ENCODE peak calls at places on chromosome 18, in four cellular contexts. W is kidney, H is uterus, I is H1. B is an unnamed sample.
A peak's percentile ranks its signal among the peaks of the same experiment; 100 is the strongest.

GRCh38 chr18:12628706-12629702 is 28.9 kb downstream of the SPIRE1 start:
- DNase-seq in W (no peak), H (no peak), I (no peak), B (peak; percentile 76)

GRCh38 chr18:75209129-75209951 is at the start of gene PTGR3:
- DNase-seq in W (peak; percentile 95), H (peak; percentile 84), I (peak; percentile 76), B (no peak)

GRCh38 chr18:41121116-41121826 is 833.8 kb upstream of the PIK3C3 start:
- DNase-seq in W (no peak), H (no peak), I (no peak), B (no peak)

GRCh38 chr18:23838233-23838632 is 149.0 kb downstream of the LAMA3 start:
- DNase-seq in W (no peak), H (no peak), I (no peak), B (no peak)

GRCh38 chr18:56501896-56502295 is 136.5 kb downstream of the TXNL1 start:
- DNase-seq in W (no peak), H (no peak), I (no peak), B (no peak)

GRCh38 chr18:46497129-46497528 is 159.9 kb downstream of the LOXHD1 start:
- DNase-seq in W (no peak), H (no peak), I (peak; percentile 85), B (no peak)

GRCh38 chr18:73007195-73007934 is 139.6 kb upstream of the NETO1 start:
- DNase-seq in W (no peak), H (no peak), I (no peak), B (peak; percentile 97)

GRCh38 chr18:13611058-13611615 is 115.2 kb downstream of the FAM210A start:
- DNase-seq in W (no peak), H (no peak), I (no peak), B (no peak)

GRCh38 chr18:49081511-49082146 is 130.9 kb upstream of the SMAD7 start:
- DNase-seq in W (no peak), H (no peak), I (no peak), B (no peak)

GRCh38 chr18:9987931-9988330 is 74.1 kb downstream of the VAPA start:
- DNase-seq in W (peak; percentile 79), H (no peak), I (no peak), B (no peak)

GRCh38 chr18:9619545-9619944 is 5.2 kb upstream of the PPP4R1 start:
- DNase-seq in W (no peak), H (no peak), I (no peak), B (no peak)

GRCh38 chr18:79447703-79448367 is 52.1 kb downstream of the NFATC1 start:
- DNase-seq in W (no peak), H (no peak), I (no peak), B (no peak)

GRCh38 chr18:23882616-23883276 is 131.8 kb upstream of the TTC39C start:
- DNase-seq in W (no peak), H (no peak), I (no peak), B (no peak)

DNA sequence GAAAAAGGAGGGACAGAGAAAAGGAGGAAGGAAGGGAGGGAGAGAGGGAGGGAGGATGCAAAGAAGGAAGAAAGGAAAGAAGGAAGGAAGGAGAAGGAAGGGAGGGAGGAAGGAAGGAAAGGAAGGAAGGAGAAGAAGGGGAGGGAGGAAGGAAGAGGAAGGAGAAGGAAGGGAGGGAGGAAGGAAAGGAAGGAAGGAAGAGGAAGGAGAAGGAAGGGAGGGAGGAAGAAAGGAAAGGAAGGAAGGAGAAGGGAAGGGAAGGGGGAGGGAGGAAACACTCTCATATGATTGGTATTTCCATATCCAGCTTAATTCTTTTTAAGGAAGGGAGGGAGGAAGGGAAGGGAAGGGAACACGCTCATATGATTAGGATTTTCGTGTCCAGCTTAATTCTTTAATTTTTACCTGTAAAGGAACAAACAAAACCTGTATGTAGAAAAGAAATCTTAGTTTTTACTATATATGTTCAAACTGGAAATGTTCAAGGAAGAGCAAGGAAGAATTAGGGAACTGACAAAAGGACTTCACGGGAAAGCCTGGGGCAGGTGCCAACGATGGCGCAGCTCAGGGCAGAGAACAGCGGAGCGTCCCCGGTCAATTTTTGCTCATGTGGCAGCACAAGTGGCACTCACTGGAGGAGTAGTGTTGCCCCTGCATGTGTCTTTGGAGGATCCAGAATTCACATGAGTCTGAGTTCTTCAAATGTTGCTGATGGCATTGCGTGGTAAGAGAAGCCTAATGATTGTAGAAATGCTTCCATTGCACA is 228.6 kb downstream of the ZNF516 start:
- DNase-seq in W (no peak), H (no peak), I (no peak), B (no peak)
- H3K4me3 ChIP-seq in W (peak overlapping the region; percentile 23), H (peak overlapping the region; percentile 26), I (no peak overlapping the region), B (peak overlapping the region; percentile 26)

DNA sequence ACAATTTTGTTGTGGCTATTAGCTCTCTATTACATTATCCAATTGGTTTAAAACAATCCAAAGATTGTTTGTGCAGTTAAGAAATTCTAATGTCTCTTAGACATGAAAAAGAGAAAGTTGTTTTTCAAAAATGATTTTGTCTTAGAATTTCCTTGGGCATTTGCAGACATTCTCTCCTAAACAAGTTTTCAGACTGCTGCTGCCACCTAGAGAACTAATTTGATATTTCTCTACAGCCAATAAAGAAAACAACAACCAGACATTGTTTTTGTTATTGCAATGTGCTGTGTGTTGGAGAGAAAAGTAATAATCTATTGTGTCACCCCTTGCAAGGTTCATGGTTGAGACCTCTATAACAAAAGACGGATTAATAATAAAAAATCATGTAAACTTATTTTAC is 119.0 kb upstream of the SYT4 start:
- DNase-seq in W (no peak), H (no peak), I (no peak), B (no peak)
- TF ChIP-seq CTCF in W (peak; percentile 26), H (no peak), I (no peak), B (peak; percentile 69)

GRCh38 chr18:2571200-2572143 is at the start of the genes METTL4 and NDC80:
- DNase-seq in W (peak; percentile 95), H (peak; percentile 81), I (peak; percentile 90), B (peak; percentile 50)

GRCh38 chr18:2572892-2573291 is 1.5 kb downstream of the NDC80 start:
- DNase-seq in W (no peak), H (no peak), I (no peak), B (no peak)

GRCh38 chr18:2570772-2571199 is 519 bp downstream of the METTL4 start:
- DNase-seq in W (peak; percentile 88), H (peak; percentile 72), I (peak; percentile 73), B (no peak)

GRCh38 chr18:2572144-2572682 is 856 bp downstream of the NDC80 start:
- DNase-seq in W (no peak), H (no peak), I (no peak), B (no peak)

GRCh38 chr18:2573408-2573807 is 2.1 kb downstream of the NDC80 start:
- DNase-seq in W (no peak), H (no peak), I (no peak), B (no peak)
- H3K4me3 ChIP-seq in W (no peak overlapping the region), H (no peak overlapping the region), I (peak overlapping the region; percentile 79), B (peak overlapping the region; percentile 80)

DNA sequence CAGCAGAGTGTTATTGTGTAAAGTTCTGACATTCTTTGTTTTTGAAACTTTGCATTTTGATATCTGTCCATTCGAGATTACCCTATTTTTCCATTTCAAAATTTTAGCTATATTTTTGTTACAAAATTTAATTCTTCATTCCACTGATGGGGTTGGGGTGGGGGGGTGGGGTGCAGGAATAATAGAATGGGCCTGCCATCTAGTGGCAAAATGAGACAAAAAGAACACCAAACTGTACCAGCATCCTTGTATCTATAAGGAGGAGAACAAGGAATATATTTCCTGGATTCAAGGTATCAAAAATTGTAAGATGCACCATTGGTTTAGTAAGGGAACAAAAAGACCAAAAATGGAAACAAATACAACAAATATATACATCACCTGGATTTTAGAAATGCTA is 27.9 kb upstream of the TTR start:
- DNase-seq in W (no peak), H (no peak), I (no peak), B (no peak)
- TF ChIP-seq CTCF in W (no peak), H (no peak), I (no peak), B (peak; percentile 24)